ENCODE peak calls at places on chromosomes 3 and 15, in six cellular contexts. U is brain microvascular endothelial cell, O is non-pigmented ciliary epithelial cell, W is midbrain, L is hypothalamus, Z is HFFc6. Q is an unnamed sample.
A peak's percentile ranks its signal among the peaks of the same experiment; 100 is the strongest.

GRCh38 chr3:134757549-134758069 is 37.5 kb upstream of the EPHB1 start:
- DNase-seq in U (no peak), O (no peak), W (no peak), L (no peak), Z (no peak), Q (no peak)

GRCh38 chr3:172692751-172693310 is 18.0 kb downstream of the NCEH1 start:
- DNase-seq in U (no peak), O (no peak), W (no peak), L (no peak), Z (no peak), Q (no peak)

GRCh38 chr3:33885496-33885895 is 87.1 kb downstream of the PDCD6IP start:
- DNase-seq in U (no peak), O (no peak), W (no peak), L (no peak), Z (no peak), Q (no peak)

GRCh38 chr3:177618873-177619771 is 421.8 kb upstream of the TBL1XR1 start:
- DNase-seq in U (peak; percentile 50), O (peak; percentile 73), W (peak; percentile 82), L (no peak), Z (peak; percentile 27), Q (peak; percentile 52)

GRCh38 chr3:197586181-197586580 is 30.4 kb upstream of the BDH1 start:
- DNase-seq in U (no peak), O (no peak), W (no peak), L (no peak), Z (no peak), Q (no peak)

GRCh38 chr15:98713585-98714001 is 65.3 kb downstream of the IGF1R start:
- DNase-seq in U (no peak), O (no peak), W (no peak), L (no peak), Z (no peak), Q (peak; percentile 79)

GRCh38 chr15:29127506-29128430 is 141.9 kb downstream of the NSMCE3 start:
- DNase-seq in U (no peak), O (no peak), W (no peak), L (no peak), Z (no peak), Q (no peak)

GRCh38 chr15:100109486-100110035 is 232.2 kb downstream of the ADAMTS17 start:
- DNase-seq in U (no peak), O (no peak), W (no peak), L (no peak), Z (no peak), Q (no peak)

GRCh38 chr3:48855681-48856447 is 8.2 kb upstream of the PRKAR2A start:
- DNase-seq in U (no peak), O (no peak), W (no peak), L (no peak), Z (no peak), Q (no peak)

GRCh38 chr3:126129408-126129891 is 45.5 kb upstream of the SLC41A3 start:
- DNase-seq in U (no peak), O (no peak), W (no peak), L (no peak), Z (peak; percentile 38), Q (no peak)

GRCh38 chr3:186413615-186414415 is 51.8 kb upstream of the DGKG start:
- DNase-seq in U (no peak), O (no peak), W (peak; percentile 78), L (peak; percentile 43), Z (no peak), Q (peak; percentile 33)

GRCh38 chr3:188956839-188957489 is 214.8 kb upstream of the TPRG1 start:
- DNase-seq in U (peak; percentile 47), O (peak; percentile 43), W (peak; percentile 55), L (no peak), Z (peak; percentile 54), Q (peak; percentile 50)

GRCh38 chr3:11331101-11331500 is 58.9 kb downstream of the ATG7 start:
- DNase-seq in U (no peak), O (no peak), W (no peak), L (no peak), Z (peak; percentile 23), Q (no peak)

GRCh38 chr15:74317820-74318375 is 49.5 kb downstream of the CYP11A1 start:
- DNase-seq in U (peak; percentile 95), O (peak; percentile 68), W (no peak), L (no peak), Z (peak; percentile 80), Q (peak; percentile 90)

GRCh38 chr3:191518861-191519260 is 57.9 kb downstream of the PYDC2 start:
- DNase-seq in U (no peak), O (no peak), W (no peak), L (no peak), Z (no peak), Q (no peak)

GRCh38 chr15:100663550-100664335 is 61.4 kb downstream of the ASB7 start:
- DNase-seq in U (peak; percentile 13), O (no peak), W (no peak), L (no peak), Z (no peak), Q (no peak)

GRCh38 chr3:72655151-72655551 is 193.1 kb downstream of the SHQ1 start:
- DNase-seq in U (no peak), O (no peak), W (peak; percentile 28), L (no peak), Z (no peak), Q (peak; percentile 49)

GRCh38 chr3:72999971-73000370 is 3.4 kb downstream of the PPP4R2 start:
- DNase-seq in U (no peak), O (no peak), W (no peak), L (no peak), Z (no peak), Q (no peak)

GRCh38 chr3:52532838-52533622 is 627 bp downstream of the NT5DC2 start:
- DNase-seq in U (no peak), O (no peak), W (no peak), L (no peak), Z (no peak), Q (peak; percentile 39)

GRCh38 chr15:68204776-68205557 is at the start of gene CALML4:
- DNase-seq in U (no peak), O (no peak), W (peak; percentile 32), L (no peak), Z (no peak), Q (peak; percentile 81)

GRCh38 chr3:126293370-126294082 is 63.7 kb downstream of the KLF15 start:
- DNase-seq in U (peak; percentile 59), O (no peak), W (no peak), L (no peak), Z (peak; percentile 24), Q (peak; percentile 18)

GRCh38 chr3:163450684-163451083 is 1627.6 kb downstream of the SI start:
- DNase-seq in U (no peak), O (no peak), W (no peak), L (no peak), Z (no peak), Q (no peak)

GRCh38 chr15:30921781-30922371 is 18.2 kb downstream of the FAN1 start:
- DNase-seq in U (no peak), O (no peak), W (peak; percentile 79), L (no peak), Z (no peak), Q (no peak)

GRCh38 chr15:70259030-70259424 is 161.3 kb upstream of the TLE3 start:
- DNase-seq in U (peak; percentile 62), O (no peak), W (peak; percentile 20), L (no peak), Z (peak; percentile 50), Q (peak; percentile 81)

GRCh38 chr3:69385723-69386483 is at the start of gene FRMD4B:
- DNase-seq in U (no peak), O (no peak), W (peak; percentile 92), L (peak; percentile 74), Z (no peak), Q (peak; percentile 68)

GRCh38 chr15:39785139-39785538 is 2.5 kb upstream of the FSIP1 start:
- DNase-seq in U (no peak), O (no peak), W (no peak), L (no peak), Z (no peak), Q (no peak)

GRCh38 chr3:167930453-167930852 is 165.3 kb downstream of the GOLIM4 start:
- DNase-seq in U (no peak), O (no peak), W (no peak), L (no peak), Z (no peak), Q (no peak)

GRCh38 chr3:150640256-150640655 is 37.1 kb downstream of the SELENOT start:
- DNase-seq in U (no peak), O (no peak), W (no peak), L (no peak), Z (no peak), Q (no peak)

GRCh38 chr3:158091526-158091925 is 14.7 kb downstream of the SHOX2 start:
- DNase-seq in U (no peak), O (no peak), W (no peak), L (no peak), Z (peak; percentile 43), Q (no peak)

GRCh38 chr3:115943579-115943978 is 320.3 kb downstream of the GAP43 start:
- DNase-seq in U (no peak), O (no peak), W (no peak), L (no peak), Z (no peak), Q (no peak)

GRCh38 chr3:42179110-42179725 is 86.8 kb downstream of the CCK start:
- DNase-seq in U (peak; percentile 92), O (peak; percentile 81), W (no peak), L (no peak), Z (peak; percentile 87), Q (peak; percentile 89)

GRCh38 chr3:12798559-12799179 is 2.2 kb downstream of the CAND2 start:
- DNase-seq in U (no peak), O (no peak), W (no peak), L (no peak), Z (no peak), Q (no peak)

GRCh38 chr3:119323401-119324107 is 29.4 kb downstream of the ARHGAP31 start:
- DNase-seq in U (no peak), O (no peak), W (no peak), L (no peak), Z (no peak), Q (no peak)

GRCh38 chr3:132433121-132433520 is 15.8 kb downstream of the DNAJC13 start:
- DNase-seq in U (no peak), O (no peak), W (no peak), L (no peak), Z (no peak), Q (no peak)

GRCh38 chr3:142278451-142278850 is 53.1 kb upstream of the GK5 start:
- DNase-seq in U (peak; percentile 25), O (no peak), W (no peak), L (no peak), Z (peak; percentile 12), Q (peak; percentile 29)

GRCh38 chr15:66269326-66270090 is 16.0 kb upstream of the MEGF11 start:
- DNase-seq in U (peak; percentile 61), O (no peak), W (peak; percentile 8), L (no peak), Z (peak; percentile 54), Q (peak; percentile 61)

GRCh38 chr3:98906230-98906629 is 4.7 kb upstream of the DCBLD2 start:
- DNase-seq in U (peak; percentile 70), O (peak; percentile 83), W (no peak), L (no peak), Z (peak; percentile 93), Q (peak; percentile 60)

GRCh38 chr3:32321095-32321835 is 70.4 kb upstream of the CMTM7 start:
- DNase-seq in U (peak; percentile 62), O (no peak), W (no peak), L (no peak), Z (no peak), Q (no peak)